ENCODE peak calls at places on chromosomes 6 and 20, in six cellular contexts. One of them, this sample, is unnamed.

GRCh38 chr6:98002678-98003077 is 719.7 kb upstream of the MMS22L start:
- DNase-seq in activated CD8-positive, alpha-beta memory T cell treated with anti-CD3 and anti-CD28 coated beads for 48 hours: no peak
- DNase-seq in stimulated activated CD8-positive, alpha-beta memory T cell treated with anti-CD3 and anti-CD28 coated beads, Interleukin-15, amount 100 ng/mL, for 4 hours: no peak
- DNase-seq in NCI-H1930: no peak
- DNase-seq in iris pigment epithelial cell: no peak
- DNase-seq in H9: no peak
- DNase-seq in this sample: no peak

GRCh38 chr20:62367136-62367482 is at the start of gene LAMA5:
- DNase-seq in activated CD8-positive, alpha-beta memory T cell treated with anti-CD3 and anti-CD28 coated beads for 48 hours: no peak
- DNase-seq in stimulated activated CD8-positive, alpha-beta memory T cell treated with anti-CD3 and anti-CD28 coated beads, Interleukin-15, amount 100 ng/mL, for 4 hours: no peak
- DNase-seq in NCI-H1930: peak
- DNase-seq in iris pigment epithelial cell: no peak
- DNase-seq in H9: peak
- DNase-seq in this sample: peak

GRCh38 chr6:13698715-13699114 is 12.9 kb downstream of the RANBP9 start:
- DNase-seq in activated CD8-positive, alpha-beta memory T cell treated with anti-CD3 and anti-CD28 coated beads for 48 hours: no peak
- DNase-seq in stimulated activated CD8-positive, alpha-beta memory T cell treated with anti-CD3 and anti-CD28 coated beads, Interleukin-15, amount 100 ng/mL, for 4 hours: no peak
- DNase-seq in NCI-H1930: no peak
- DNase-seq in iris pigment epithelial cell: no peak
- DNase-seq in H9: no peak
- DNase-seq in this sample: peak

GRCh38 chr6:103672169-103672568 is 1187.5 kb downstream of the HACE1 start:
- DNase-seq in activated CD8-positive, alpha-beta memory T cell treated with anti-CD3 and anti-CD28 coated beads for 48 hours: no peak
- DNase-seq in stimulated activated CD8-positive, alpha-beta memory T cell treated with anti-CD3 and anti-CD28 coated beads, Interleukin-15, amount 100 ng/mL, for 4 hours: no peak
- DNase-seq in NCI-H1930: no peak
- DNase-seq in iris pigment epithelial cell: peak
- DNase-seq in H9: no peak
- DNase-seq in this sample: peak

GRCh38 chr6:3852391-3852790 is 3.2 kb downstream of the FAM50B start:
- DNase-seq in activated CD8-positive, alpha-beta memory T cell treated with anti-CD3 and anti-CD28 coated beads for 48 hours: no peak
- DNase-seq in stimulated activated CD8-positive, alpha-beta memory T cell treated with anti-CD3 and anti-CD28 coated beads, Interleukin-15, amount 100 ng/mL, for 4 hours: no peak
- DNase-seq in NCI-H1930: no peak
- DNase-seq in iris pigment epithelial cell: no peak
- DNase-seq in H9: no peak
- DNase-seq in this sample: no peak

GRCh38 chr20:16036331-16036730 is 536.9 kb downstream of the KIF16B start:
- DNase-seq in activated CD8-positive, alpha-beta memory T cell treated with anti-CD3 and anti-CD28 coated beads for 48 hours: no peak
- DNase-seq in stimulated activated CD8-positive, alpha-beta memory T cell treated with anti-CD3 and anti-CD28 coated beads, Interleukin-15, amount 100 ng/mL, for 4 hours: no peak
- DNase-seq in NCI-H1930: no peak
- DNase-seq in iris pigment epithelial cell: no peak
- DNase-seq in H9: no peak
- DNase-seq in this sample: no peak

GRCh38 chr6:29035951-29036350 is 9.0 kb downstream of the OR2W1 start:
- DNase-seq in activated CD8-positive, alpha-beta memory T cell treated with anti-CD3 and anti-CD28 coated beads for 48 hours: no peak
- DNase-seq in stimulated activated CD8-positive, alpha-beta memory T cell treated with anti-CD3 and anti-CD28 coated beads, Interleukin-15, amount 100 ng/mL, for 4 hours: no peak
- DNase-seq in NCI-H1930: no peak
- DNase-seq in iris pigment epithelial cell: no peak
- DNase-seq in H9: peak
- DNase-seq in this sample: no peak

GRCh38 chr20:32354592-32355416 is 3.3 kb upstream of the ASXL1 start:
- DNase-seq in activated CD8-positive, alpha-beta memory T cell treated with anti-CD3 and anti-CD28 coated beads for 48 hours: no peak
- DNase-seq in stimulated activated CD8-positive, alpha-beta memory T cell treated with anti-CD3 and anti-CD28 coated beads, Interleukin-15, amount 100 ng/mL, for 4 hours: no peak
- DNase-seq in NCI-H1930: no peak
- DNase-seq in iris pigment epithelial cell: peak
- DNase-seq in H9: no peak
- DNase-seq in this sample: no peak

GRCh38 chr6:715709-716450 is 22.9 kb upstream of the EXOC2 start:
- DNase-seq in activated CD8-positive, alpha-beta memory T cell treated with anti-CD3 and anti-CD28 coated beads for 48 hours: no peak
- DNase-seq in stimulated activated CD8-positive, alpha-beta memory T cell treated with anti-CD3 and anti-CD28 coated beads, Interleukin-15, amount 100 ng/mL, for 4 hours: no peak
- DNase-seq in NCI-H1930: no peak
- DNase-seq in iris pigment epithelial cell: no peak
- DNase-seq in H9: no peak
- DNase-seq in this sample: no peak

GRCh38 chr6:81075974-81076373 is 676.5 kb downstream of the TENT5A start:
- DNase-seq in activated CD8-positive, alpha-beta memory T cell treated with anti-CD3 and anti-CD28 coated beads for 48 hours: no peak
- DNase-seq in stimulated activated CD8-positive, alpha-beta memory T cell treated with anti-CD3 and anti-CD28 coated beads, Interleukin-15, amount 100 ng/mL, for 4 hours: no peak
- DNase-seq in NCI-H1930: no peak
- DNase-seq in iris pigment epithelial cell: peak
- DNase-seq in H9: peak
- DNase-seq in this sample: peak

GRCh38 chr6:143098054-143098673 is 37.5 kb downstream of the AIG1 start:
- DNase-seq in activated CD8-positive, alpha-beta memory T cell treated with anti-CD3 and anti-CD28 coated beads for 48 hours: no peak
- DNase-seq in stimulated activated CD8-positive, alpha-beta memory T cell treated with anti-CD3 and anti-CD28 coated beads, Interleukin-15, amount 100 ng/mL, for 4 hours: no peak
- DNase-seq in NCI-H1930: no peak
- DNase-seq in iris pigment epithelial cell: no peak
- DNase-seq in H9: no peak
- DNase-seq in this sample: no peak

GRCh38 chr6:143842468-143842901 is 653 bp upstream of the LTV1 start:
- DNase-seq in activated CD8-positive, alpha-beta memory T cell treated with anti-CD3 and anti-CD28 coated beads for 48 hours: no peak
- DNase-seq in stimulated activated CD8-positive, alpha-beta memory T cell treated with anti-CD3 and anti-CD28 coated beads, Interleukin-15, amount 100 ng/mL, for 4 hours: no peak
- DNase-seq in NCI-H1930: no peak
- DNase-seq in iris pigment epithelial cell: peak
- DNase-seq in H9: no peak
- DNase-seq in this sample: no peak

GRCh38 chr6:88268508-88268907 is 102.4 kb upstream of the CNR1 start:
- DNase-seq in activated CD8-positive, alpha-beta memory T cell treated with anti-CD3 and anti-CD28 coated beads for 48 hours: no peak
- DNase-seq in stimulated activated CD8-positive, alpha-beta memory T cell treated with anti-CD3 and anti-CD28 coated beads, Interleukin-15, amount 100 ng/mL, for 4 hours: no peak
- DNase-seq in NCI-H1930: no peak
- DNase-seq in iris pigment epithelial cell: no peak
- DNase-seq in H9: no peak
- DNase-seq in this sample: peak

GRCh38 chr6:106728296-106728870 is 99.0 kb downstream of the QRSL1 start:
- DNase-seq in activated CD8-positive, alpha-beta memory T cell treated with anti-CD3 and anti-CD28 coated beads for 48 hours: no peak
- DNase-seq in stimulated activated CD8-positive, alpha-beta memory T cell treated with anti-CD3 and anti-CD28 coated beads, Interleukin-15, amount 100 ng/mL, for 4 hours: no peak
- DNase-seq in NCI-H1930: no peak
- DNase-seq in iris pigment epithelial cell: no peak
- DNase-seq in H9: no peak
- DNase-seq in this sample: no peak

GRCh38 chr6:165987483-165988305 is 180.0 kb downstream of the TBXT start:
- DNase-seq in activated CD8-positive, alpha-beta memory T cell treated with anti-CD3 and anti-CD28 coated beads for 48 hours: no peak
- DNase-seq in stimulated activated CD8-positive, alpha-beta memory T cell treated with anti-CD3 and anti-CD28 coated beads, Interleukin-15, amount 100 ng/mL, for 4 hours: no peak
- DNase-seq in NCI-H1930: peak
- DNase-seq in iris pigment epithelial cell: peak
- DNase-seq in H9: peak
- DNase-seq in this sample: peak

GRCh38 chr20:12321746-12322145 is 404.1 kb downstream of the BTBD3 start:
- DNase-seq in activated CD8-positive, alpha-beta memory T cell treated with anti-CD3 and anti-CD28 coated beads for 48 hours: no peak
- DNase-seq in stimulated activated CD8-positive, alpha-beta memory T cell treated with anti-CD3 and anti-CD28 coated beads, Interleukin-15, amount 100 ng/mL, for 4 hours: no peak
- DNase-seq in NCI-H1930: no peak
- DNase-seq in iris pigment epithelial cell: no peak
- DNase-seq in H9: no peak
- DNase-seq in this sample: no peak

GRCh38 chr20:11001767-11002540 is 328.2 kb upstream of the JAG1 start:
- DNase-seq in activated CD8-positive, alpha-beta memory T cell treated with anti-CD3 and anti-CD28 coated beads for 48 hours: no peak
- DNase-seq in stimulated activated CD8-positive, alpha-beta memory T cell treated with anti-CD3 and anti-CD28 coated beads, Interleukin-15, amount 100 ng/mL, for 4 hours: no peak
- DNase-seq in NCI-H1930: no peak
- DNase-seq in iris pigment epithelial cell: peak
- DNase-seq in H9: no peak
- DNase-seq in this sample: peak

GRCh38 chr6:38262609-38263008 is 377.1 kb downstream of the BTBD9 start:
- DNase-seq in activated CD8-positive, alpha-beta memory T cell treated with anti-CD3 and anti-CD28 coated beads for 48 hours: no peak
- DNase-seq in stimulated activated CD8-positive, alpha-beta memory T cell treated with anti-CD3 and anti-CD28 coated beads, Interleukin-15, amount 100 ng/mL, for 4 hours: no peak
- DNase-seq in NCI-H1930: no peak
- DNase-seq in iris pigment epithelial cell: peak
- DNase-seq in H9: no peak
- DNase-seq in this sample: no peak

GRCh38 chr20:757509-757908 is 10.8 kb downstream of the SLC52A3 start:
- DNase-seq in activated CD8-positive, alpha-beta memory T cell treated with anti-CD3 and anti-CD28 coated beads for 48 hours: no peak
- DNase-seq in stimulated activated CD8-positive, alpha-beta memory T cell treated with anti-CD3 and anti-CD28 coated beads, Interleukin-15, amount 100 ng/mL, for 4 hours: no peak
- DNase-seq in NCI-H1930: no peak
- DNase-seq in iris pigment epithelial cell: no peak
- DNase-seq in H9: no peak
- DNase-seq in this sample: no peak

GRCh38 chr6:89048286-89048923 is 32.1 kb upstream of the PNRC1 start:
- DNase-seq in activated CD8-positive, alpha-beta memory T cell treated with anti-CD3 and anti-CD28 coated beads for 48 hours: no peak
- DNase-seq in stimulated activated CD8-positive, alpha-beta memory T cell treated with anti-CD3 and anti-CD28 coated beads, Interleukin-15, amount 100 ng/mL, for 4 hours: no peak
- DNase-seq in NCI-H1930: no peak
- DNase-seq in iris pigment epithelial cell: no peak
- DNase-seq in H9: no peak
- DNase-seq in this sample: peak

GRCh38 chr6:75808507-75808906 is 59.5 kb downstream of the MYO6 start:
- DNase-seq in activated CD8-positive, alpha-beta memory T cell treated with anti-CD3 and anti-CD28 coated beads for 48 hours: no peak
- DNase-seq in stimulated activated CD8-positive, alpha-beta memory T cell treated with anti-CD3 and anti-CD28 coated beads, Interleukin-15, amount 100 ng/mL, for 4 hours: no peak
- DNase-seq in NCI-H1930: no peak
- DNase-seq in iris pigment epithelial cell: no peak
- DNase-seq in H9: no peak
- DNase-seq in this sample: no peak

GRCh38 chr20:43731469-43731868 is 4.7 kb upstream of the GTSF1L start:
- DNase-seq in activated CD8-positive, alpha-beta memory T cell treated with anti-CD3 and anti-CD28 coated beads for 48 hours: no peak
- DNase-seq in stimulated activated CD8-positive, alpha-beta memory T cell treated with anti-CD3 and anti-CD28 coated beads, Interleukin-15, amount 100 ng/mL, for 4 hours: no peak
- DNase-seq in NCI-H1930: no peak
- DNase-seq in iris pigment epithelial cell: peak
- DNase-seq in H9: no peak
- DNase-seq in this sample: no peak

GRCh38 chr6:53347250-53347920 is 1.4 kb downstream of the ELOVL5 start:
- DNase-seq in activated CD8-positive, alpha-beta memory T cell treated with anti-CD3 and anti-CD28 coated beads for 48 hours: no peak
- DNase-seq in stimulated activated CD8-positive, alpha-beta memory T cell treated with anti-CD3 and anti-CD28 coated beads, Interleukin-15, amount 100 ng/mL, for 4 hours: no peak
- DNase-seq in NCI-H1930: no peak
- DNase-seq in iris pigment epithelial cell: peak
- DNase-seq in H9: no peak
- DNase-seq in this sample: no peak

GRCh38 chr6:73515204-73516101 is 5.4 kb downstream of the EEF1A1 start:
- DNase-seq in activated CD8-positive, alpha-beta memory T cell treated with anti-CD3 and anti-CD28 coated beads for 48 hours: peak
- DNase-seq in stimulated activated CD8-positive, alpha-beta memory T cell treated with anti-CD3 and anti-CD28 coated beads, Interleukin-15, amount 100 ng/mL, for 4 hours: no peak
- DNase-seq in NCI-H1930: peak
- DNase-seq in iris pigment epithelial cell: peak
- DNase-seq in H9: peak
- DNase-seq in this sample: peak

GRCh38 chr6:147322299-147323162 is 118.3 kb downstream of the STXBP5 start:
- DNase-seq in activated CD8-positive, alpha-beta memory T cell treated with anti-CD3 and anti-CD28 coated beads for 48 hours: no peak
- DNase-seq in stimulated activated CD8-positive, alpha-beta memory T cell treated with anti-CD3 and anti-CD28 coated beads, Interleukin-15, amount 100 ng/mL, for 4 hours: no peak
- DNase-seq in NCI-H1930: no peak
- DNase-seq in iris pigment epithelial cell: peak
- DNase-seq in H9: no peak
- DNase-seq in this sample: no peak

GRCh38 chr6:113451030-113451429 is 406.1 kb upstream of the MARCKS start:
- DNase-seq in activated CD8-positive, alpha-beta memory T cell treated with anti-CD3 and anti-CD28 coated beads for 48 hours: no peak
- DNase-seq in stimulated activated CD8-positive, alpha-beta memory T cell treated with anti-CD3 and anti-CD28 coated beads, Interleukin-15, amount 100 ng/mL, for 4 hours: no peak
- DNase-seq in NCI-H1930: peak
- DNase-seq in iris pigment epithelial cell: no peak
- DNase-seq in H9: no peak
- DNase-seq in this sample: no peak

This sample was measured in mesendoderm.